ENCODE peak calls at places on chromosomes 6 and 20, in six cellular contexts. M, L, O, N, U and V are unnamed samples.
A peak's percentile ranks its signal among the peaks of the same experiment; 100 is the strongest.

GRCh38 chr6:8536122-8536521 is 100.8 kb upstream of the SLC35B3 start:
- DNase-seq in M (no peak), L (no peak), O (no peak), N (peak; percentile 38), U (no peak), V (no peak)

GRCh38 chr20:35972445-35972844 is 4.1 kb downstream of the CNBD2 start:
- DNase-seq in M (no peak), L (no peak), O (no peak), N (no peak), U (no peak), V (no peak)

GRCh38 chr20:41249371-41249770 is 68.2 kb downstream of the ZHX3 start:
- DNase-seq in M (no peak), L (no peak), O (peak; percentile 57), N (peak; percentile 78), U (no peak), V (no peak)

GRCh38 chr6:85193339-85193738 is 256.5 kb upstream of the NT5E start:
- DNase-seq in M (no peak), L (no peak), O (no peak), N (no peak), U (no peak), V (no peak)

GRCh38 chr6:47188588-47189021 is 121.1 kb downstream of the TNFRSF21 start:
- DNase-seq in M (no peak), L (no peak), O (no peak), N (peak; percentile 99), U (no peak), V (no peak)

GRCh38 chr20:53660078-53660909 is 66.7 kb upstream of the ZNF217 start:
- DNase-seq in M (peak; percentile 41), L (peak; percentile 38), O (peak; percentile 36), N (no peak), U (no peak), V (no peak)

GRCh38 chr20:56702931-56703840 is 74.1 kb downstream of the TFAP2C start:
- DNase-seq in M (no peak), L (no peak), O (no peak), N (no peak), U (no peak), V (no peak)

GRCh38 chr6:110352603-110353303 is 5.4 kb downstream of the METTL24 start:
- DNase-seq in M (no peak), L (no peak), O (no peak), N (no peak), U (no peak), V (no peak)

GRCh38 chr6:14079433-14079832 is 38.1 kb upstream of the CD83 start:
- DNase-seq in M (no peak), L (no peak), O (peak; percentile 28), N (peak; percentile 85), U (no peak), V (no peak)

GRCh38 chr6:141724731-141725130 is 408.0 kb upstream of the GJE1 start:
- DNase-seq in M (no peak), L (no peak), O (no peak), N (no peak), U (no peak), V (no peak)

GRCh38 chr6:25311251-25311910 is 32.2 kb downstream of the CARMIL1 start:
- DNase-seq in M (no peak), L (no peak), O (no peak), N (peak; percentile 71), U (no peak), V (no peak)

GRCh38 chr20:44642203-44643153 is 9.0 kb downstream of the ADA start:
- DNase-seq in M (peak; percentile 65), L (peak; percentile 18), O (peak; percentile 77), N (peak; percentile 82), U (no peak), V (peak; percentile 57)

GRCh38 chr6:15313367-15313766 is 67.5 kb downstream of the JARID2 start:
- DNase-seq in M (peak; percentile 55), L (no peak), O (peak; percentile 36), N (no peak), U (no peak), V (no peak)

GRCh38 chr6:167941822-167942221 is 55.6 kb upstream of the KIF25 start:
- DNase-seq in M (no peak), L (no peak), O (no peak), N (no peak), U (no peak), V (no peak)

GRCh38 chr6:100267721-100268123 is 197.0 kb downstream of the SIM1 start:
- DNase-seq in M (no peak), L (no peak), O (no peak), N (no peak), U (no peak), V (no peak)

GRCh38 chr6:89145461-89145961 is 344 bp upstream of the PM20D2 start:
- DNase-seq in M (peak; percentile 74), L (peak; percentile 17), O (no peak), N (peak; percentile 39), U (no peak), V (no peak)

GRCh38 chr6:107059606-107060005 is 31.6 kb downstream of the MTRES1 start:
- DNase-seq in M (no peak), L (no peak), O (no peak), N (no peak), U (no peak), V (no peak)

GRCh38 chr6:20757761-20758160 is 223.5 kb downstream of the CDKAL1 start:
- DNase-seq in M (no peak), L (no peak), O (no peak), N (peak; percentile 38), U (no peak), V (no peak)

GRCh38 chr6:10194816-10195639 is 219.8 kb downstream of the TFAP2A start:
- DNase-seq in M (no peak), L (no peak), O (no peak), N (peak; percentile 13), U (no peak), V (no peak)

GRCh38 chr6:149749594-149750135 is at the start of gene PCMT1:
- DNase-seq in M (peak; percentile 94), L (peak; percentile 89), O (peak; percentile 85), N (peak; percentile 89), U (peak; percentile 80), V (peak; percentile 91)

GRCh38 chr6:149751239-149751638 is 1.7 kb downstream of the PCMT1 start:
- DNase-seq in M (no peak), L (no peak), O (no peak), N (no peak), U (no peak), V (no peak)

GRCh38 chr6:149750136-149750609 is 632 bp downstream of the PCMT1 start:
- DNase-seq in M (peak; percentile 83), L (peak; percentile 28), O (peak; percentile 26), N (peak; percentile 75), U (peak; percentile 10), V (peak; percentile 53)

DNA sequence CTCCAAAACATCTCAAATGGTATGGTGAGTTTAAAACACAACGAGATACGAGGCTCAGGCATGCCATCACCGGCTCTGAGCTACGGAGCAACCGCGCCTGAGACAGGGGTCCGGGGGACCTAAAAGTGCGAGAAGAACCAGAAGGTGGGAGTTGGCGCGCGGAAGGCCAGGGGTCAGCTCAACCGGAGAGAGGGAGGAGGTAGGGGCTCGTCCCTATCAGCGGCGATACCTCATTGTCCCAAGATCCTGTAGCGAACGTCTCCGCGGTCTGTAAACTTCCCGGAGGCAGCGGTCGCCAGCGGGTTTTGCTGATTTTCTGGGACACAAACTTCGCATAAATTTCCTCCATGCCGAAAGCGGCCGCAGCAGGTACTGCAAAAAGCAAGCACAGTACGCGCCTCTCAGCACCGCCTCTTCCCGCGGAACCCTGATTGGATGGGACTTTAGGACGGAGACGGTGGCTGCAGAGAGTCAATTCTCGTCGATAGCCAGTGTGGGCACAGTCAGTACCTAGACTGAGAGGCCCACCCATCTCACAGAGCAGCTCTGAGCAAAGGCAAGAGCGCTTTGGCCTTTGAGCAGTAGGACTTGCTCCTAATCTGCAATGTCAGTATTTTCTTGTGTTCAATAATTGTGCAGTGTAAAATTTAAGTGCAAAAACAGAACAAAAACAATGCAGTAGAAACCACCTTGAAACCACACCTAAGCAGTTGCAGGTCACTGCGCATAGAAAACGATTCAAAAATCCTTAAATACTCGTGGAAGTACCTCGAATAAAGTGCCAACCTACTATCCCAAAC is at the start of gene NUP43:
- DNase-seq in M (peak; percentile 96), L (peak; percentile 90), O (peak; percentile 97), N (peak; percentile 91), U (peak; percentile 85), V (peak; percentile 83)
- TF ChIP-seq CTCF in M (peak; percentile 67), L (peak; percentile 67), O (peak; percentile 68), N (peak; percentile 54), U (peak; percentile 54), V (peak; percentile 75)

DNA sequence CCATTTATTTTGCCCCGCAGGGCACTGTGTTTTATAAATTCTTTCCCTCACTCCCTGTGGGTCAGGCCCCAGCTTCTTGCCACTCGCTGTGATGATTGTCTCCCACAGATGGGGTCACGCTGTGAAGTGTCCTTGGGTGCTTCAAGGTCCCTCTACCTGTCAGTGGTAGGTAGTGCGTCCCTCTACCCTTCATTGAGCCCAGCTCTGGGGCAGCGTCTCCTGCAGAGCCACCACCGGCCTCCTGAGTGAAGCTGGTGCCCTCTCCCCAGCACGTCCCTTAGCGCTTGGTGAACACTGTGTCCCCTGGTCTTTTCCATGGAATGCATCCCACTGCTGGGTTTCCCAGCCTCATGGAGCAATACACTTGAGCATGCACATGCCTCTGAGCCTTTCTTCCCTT is 108.2 kb downstream of the NRN1 start:
- DNase-seq in M (no peak), L (no peak), O (no peak), N (no peak), U (no peak), V (no peak)
- TF ChIP-seq CTCF in M (peak; percentile 21), L (no peak), O (no peak), N (no peak), U (no peak), V (no peak)

DNA sequence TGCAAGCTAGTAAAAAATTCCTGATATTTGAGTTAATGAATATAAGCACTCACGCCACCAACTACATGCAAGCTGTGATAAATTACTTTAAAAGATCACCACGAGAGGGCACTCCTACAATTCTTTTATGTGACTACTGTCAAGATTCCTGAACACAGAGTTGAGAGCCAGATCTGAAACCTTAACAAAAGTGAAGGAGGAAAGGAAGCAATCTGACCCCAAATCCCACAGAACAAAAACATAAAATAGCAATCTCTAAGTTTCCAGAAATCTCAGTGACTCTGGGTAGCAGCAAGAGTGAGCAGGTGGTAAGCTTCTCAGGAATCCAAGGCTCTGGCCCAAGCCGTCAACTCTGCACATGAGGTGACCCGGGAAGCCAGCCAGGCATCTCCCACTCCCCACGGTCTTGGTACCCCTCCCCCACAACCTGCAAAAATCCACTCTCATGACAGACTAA is 55.1 kb downstream of the STAU1 start:
- DNase-seq in M (peak; percentile 76), L (no peak), O (peak; percentile 58), N (peak; percentile 45), U (no peak), V (peak; percentile 20)
- TF ChIP-seq CTCF in M (peak; percentile 92), L (peak; percentile 72), O (peak; percentile 64), N (peak; percentile 53), U (peak; percentile 63), V (peak; percentile 56)

DNA sequence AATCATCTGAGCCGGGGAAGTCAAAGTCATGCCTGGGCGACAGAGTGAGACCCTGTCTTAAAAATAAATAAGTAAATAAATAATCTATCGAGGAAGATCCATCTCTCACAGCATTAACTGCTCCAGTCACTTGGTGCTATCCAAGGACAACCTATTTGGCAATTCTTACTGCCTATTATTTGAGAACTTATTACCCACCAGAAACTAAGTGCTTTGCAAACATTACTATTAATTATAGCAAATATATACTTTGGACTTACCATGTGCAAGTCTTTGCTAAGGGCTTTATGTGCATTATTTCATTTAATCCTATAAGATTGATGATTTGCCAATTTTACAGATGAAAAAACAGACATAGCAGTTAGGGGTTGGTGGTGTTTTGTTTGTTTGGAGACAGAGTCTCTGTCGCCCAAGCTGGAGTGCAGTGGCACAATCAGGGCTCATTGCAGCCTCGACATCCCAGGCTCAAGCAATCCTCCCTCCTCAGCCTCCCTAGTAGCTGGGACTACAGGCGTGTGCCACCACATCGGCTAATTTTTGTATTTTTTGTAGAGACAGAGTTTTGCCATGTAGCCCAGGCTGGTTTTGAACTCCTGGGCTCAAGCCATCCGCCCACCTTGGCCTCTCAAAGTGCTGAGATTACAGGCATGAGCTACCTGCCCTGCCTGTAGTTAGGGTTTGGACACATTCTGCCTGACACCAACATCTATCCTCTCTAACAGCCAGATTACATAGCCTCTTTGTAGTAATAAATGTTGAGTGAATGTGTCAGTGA is 933 bp upstream of the APOM start:
- DNase-seq in M (no peak), L (no peak), O (no peak), N (no peak), U (no peak), V (no peak)
- TF ChIP-seq CTCF in M (no peak), L (no peak), O (no peak), N (no peak), U (no peak), V (no peak)